ENCODE peak calls at places on chromosomes 12 and 14, in six cellular contexts. One of them, this sample, is unnamed.

GRCh38 chr12:71216725-71217579 is 59.2 kb upstream of the TSPAN8 start:
- DNase-seq in A549: peak; percentile 5
- DNase-seq in GM12878: no peak
- DNase-seq in K562: peak; percentile 27
- DNase-seq in endothelial cell of umbilical vein: peak; percentile 34
- DNase-seq in HepG2: peak; percentile 28
- DNase-seq in this sample: peak; percentile 44

GRCh38 chr14:26448181-26448855 is 149.5 kb downstream of the NOVA1 start:
- DNase-seq in A549: no peak
- DNase-seq in GM12878: no peak
- DNase-seq in K562: no peak
- DNase-seq in endothelial cell of umbilical vein: no peak
- DNase-seq in HepG2: no peak
- DNase-seq in this sample: no peak

GRCh38 chr12:112169966-112170365 is 44.6 kb downstream of the TRAFD1 start:
- DNase-seq in A549: no peak
- DNase-seq in GM12878: no peak
- DNase-seq in K562: no peak
- DNase-seq in endothelial cell of umbilical vein: no peak
- DNase-seq in HepG2: no peak
- DNase-seq in this sample: no peak

GRCh38 chr12:46358791-46359666 is 13.5 kb downstream of the SLC38A2 start:
- DNase-seq in A549: no peak
- DNase-seq in GM12878: no peak
- DNase-seq in K562: no peak
- DNase-seq in endothelial cell of umbilical vein: no peak
- DNase-seq in HepG2: no peak
- DNase-seq in this sample: no peak

GRCh38 chr14:61472025-61472672 is 150.8 kb downstream of the PRKCH start:
- DNase-seq in A549: peak; percentile 65
- DNase-seq in GM12878: no peak
- DNase-seq in K562: no peak
- DNase-seq in endothelial cell of umbilical vein: peak; percentile 96
- DNase-seq in HepG2: peak; percentile 90
- DNase-seq in this sample: peak; percentile 90

GRCh38 chr12:67483871-67484554 is 164.5 kb upstream of the DYRK2 start:
- DNase-seq in A549: no peak
- DNase-seq in GM12878: peak; percentile 19
- DNase-seq in K562: no peak
- DNase-seq in endothelial cell of umbilical vein: no peak
- DNase-seq in HepG2: no peak
- DNase-seq in this sample: no peak

GRCh38 chr12:65823481-65824313 is 586 bp upstream of the HMGA2 start:
- DNase-seq in A549: peak; percentile 53
- DNase-seq in GM12878: no peak
- DNase-seq in K562: no peak
- DNase-seq in endothelial cell of umbilical vein: peak; percentile 60
- DNase-seq in HepG2: peak; percentile 76
- DNase-seq in this sample: peak; percentile 74

GRCh38 chr12:94643585-94643984 is 6.8 kb downstream of the TMCC3 start:
- DNase-seq in A549: no peak
- DNase-seq in GM12878: no peak
- DNase-seq in K562: no peak
- DNase-seq in endothelial cell of umbilical vein: no peak
- DNase-seq in HepG2: no peak
- DNase-seq in this sample: peak; percentile 45

GRCh38 chr12:89351489-89352241 is 636 bp downstream of the DUSP6 start:
- DNase-seq in A549: peak; percentile 32
- DNase-seq in GM12878: no peak
- DNase-seq in K562: no peak
- DNase-seq in endothelial cell of umbilical vein: no peak
- DNase-seq in HepG2: no peak
- DNase-seq in this sample: no peak

GRCh38 chr14:56002876-56003625 is 115.2 kb upstream of the PELI2 start:
- DNase-seq in A549: no peak
- DNase-seq in GM12878: peak; percentile 19
- DNase-seq in K562: no peak
- DNase-seq in endothelial cell of umbilical vein: no peak
- DNase-seq in HepG2: no peak
- DNase-seq in this sample: no peak

GRCh38 chr14:79568566-79568965 is 642.7 kb downstream of the DIO2 start:
- DNase-seq in A549: no peak
- DNase-seq in GM12878: no peak
- DNase-seq in K562: no peak
- DNase-seq in endothelial cell of umbilical vein: no peak
- DNase-seq in HepG2: no peak
- DNase-seq in this sample: no peak

GRCh38 chr12:131055093-131055465 is 101.4 kb downstream of the ADGRD1 start:
- DNase-seq in A549: no peak
- DNase-seq in GM12878: no peak
- DNase-seq in K562: no peak
- DNase-seq in endothelial cell of umbilical vein: no peak
- DNase-seq in HepG2: no peak
- DNase-seq in this sample: no peak

DNA sequence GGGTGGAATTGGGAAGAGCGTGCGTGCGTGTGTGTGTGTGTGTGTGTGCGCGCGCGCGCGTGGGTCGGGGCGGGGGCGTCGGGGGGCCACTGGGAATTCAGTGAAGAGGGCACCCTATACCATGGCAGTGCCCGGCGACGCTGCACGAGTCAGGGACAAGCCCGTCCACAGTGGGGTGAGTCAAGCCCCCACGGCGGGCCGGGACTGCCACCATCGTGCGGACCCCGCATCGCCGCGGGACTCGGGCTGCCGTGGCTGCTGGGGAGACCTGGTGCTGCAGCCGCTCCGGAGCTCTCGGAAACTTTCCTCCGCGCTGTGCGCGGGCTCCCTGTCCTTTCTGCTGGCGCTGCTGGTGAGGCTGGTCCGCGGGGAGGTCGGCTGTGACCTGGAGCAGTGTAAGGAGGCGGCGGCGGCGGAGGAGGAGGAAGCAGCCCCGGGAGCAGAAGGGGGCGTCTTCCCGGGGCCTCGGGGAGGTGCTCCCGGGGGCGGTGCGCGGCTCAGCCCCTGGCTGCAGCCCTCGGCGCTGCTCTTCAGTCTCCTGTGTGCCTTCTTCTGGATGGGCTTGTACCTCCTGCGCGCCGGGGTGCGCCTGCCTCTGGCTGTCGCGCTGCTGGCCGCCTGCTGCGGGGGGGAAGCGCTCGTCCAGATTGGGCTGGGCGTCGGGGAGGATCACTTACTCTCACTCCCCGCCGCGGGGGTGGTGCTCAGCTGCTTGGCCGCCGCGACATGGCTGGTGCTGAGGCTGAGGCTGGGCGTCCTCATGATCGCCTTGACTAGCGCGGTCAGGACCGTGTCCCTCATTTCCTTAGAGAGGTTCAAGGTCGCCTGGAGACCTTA is 1.0 kb downstream of the PDE3A start:
- DNase-seq in A549: peak; percentile 21
- DNase-seq in GM12878: no peak
- DNase-seq in K562: no peak
- DNase-seq in endothelial cell of umbilical vein: peak; percentile 85
- DNase-seq in HepG2: no peak
- DNase-seq in this sample: peak; percentile 85
- TF ChIP-seq POLR2A in A549: peak; percentile 50
- TF ChIP-seq POLR2A in GM12878: no peak
- TF ChIP-seq POLR2A in K562: no peak
- TF ChIP-seq POLR2A in endothelial cell of umbilical vein: peak; percentile 71
- TF ChIP-seq POLR2A in HepG2: no peak
- TF ChIP-seq POLR2A in this sample: no peak

GRCh38 chr12:92604786-92605185 is 98.0 kb upstream of the PLEKHG7 start:
- DNase-seq in A549: no peak
- DNase-seq in GM12878: no peak
- DNase-seq in K562: no peak
- DNase-seq in endothelial cell of umbilical vein: no peak
- DNase-seq in HepG2: no peak
- DNase-seq in this sample: no peak

GRCh38 chr12:92602930-92603623 is 99.7 kb upstream of the PLEKHG7 start:
- DNase-seq in A549: no peak
- DNase-seq in GM12878: no peak
- DNase-seq in K562: no peak
- DNase-seq in endothelial cell of umbilical vein: no peak
- DNase-seq in HepG2: no peak
- DNase-seq in this sample: no peak

GRCh38 chr12:92602476-92602875 is 100.3 kb upstream of the PLEKHG7 start:
- DNase-seq in A549: no peak
- DNase-seq in GM12878: no peak
- DNase-seq in K562: no peak
- DNase-seq in endothelial cell of umbilical vein: peak; percentile 41
- DNase-seq in HepG2: no peak
- DNase-seq in this sample: no peak

GRCh38 chr12:92605621-92606170 is 97.1 kb upstream of the PLEKHG7 start:
- DNase-seq in A549: no peak
- DNase-seq in GM12878: no peak
- DNase-seq in K562: no peak
- DNase-seq in endothelial cell of umbilical vein: no peak
- DNase-seq in HepG2: no peak
- DNase-seq in this sample: no peak

DNA sequence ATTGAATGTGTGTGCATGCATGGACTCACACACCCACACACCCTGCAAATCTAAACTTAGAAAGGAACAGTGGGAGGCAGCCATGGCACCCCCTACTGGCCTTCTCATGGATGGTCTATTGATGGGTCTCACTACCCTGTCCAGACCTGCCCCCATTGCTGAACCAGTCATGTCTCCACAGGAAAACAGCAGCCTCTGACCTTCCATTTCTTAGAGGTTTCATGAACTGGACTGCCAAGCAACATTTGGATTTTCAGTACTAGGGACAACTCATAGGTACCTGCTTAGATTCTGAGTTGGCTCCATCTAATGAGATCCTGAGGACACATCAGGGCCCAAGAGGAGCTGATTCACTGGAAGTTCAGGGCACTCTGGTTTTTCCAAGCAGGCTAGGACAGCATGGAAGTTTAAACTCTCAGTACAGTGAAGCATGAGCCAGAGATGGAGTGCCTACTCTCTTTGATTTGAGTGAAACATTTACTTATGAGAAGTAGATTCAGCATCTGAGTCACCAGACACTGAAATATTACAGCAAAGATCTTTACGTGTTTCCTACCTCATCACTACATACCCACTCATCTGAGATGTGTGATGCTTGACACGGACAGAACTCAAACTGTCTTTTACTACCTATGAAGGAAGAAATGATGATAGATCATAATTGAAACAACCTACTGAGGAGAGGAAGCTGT is 98.9 kb upstream of the PLEKHG7 start:
- DNase-seq in A549: no peak
- DNase-seq in GM12878: no peak
- DNase-seq in K562: no peak
- DNase-seq in endothelial cell of umbilical vein: no peak
- DNase-seq in HepG2: no peak
- DNase-seq in this sample: no peak
- TF ChIP-seq MYC in A549: no peak
- TF ChIP-seq MYC in GM12878: no peak
- TF ChIP-seq MYC in K562: no peak
- TF ChIP-seq MYC in endothelial cell of umbilical vein: no peak
- TF ChIP-seq MYC in HepG2: no peak
- TF ChIP-seq MYC in this sample: no peak

DNA sequence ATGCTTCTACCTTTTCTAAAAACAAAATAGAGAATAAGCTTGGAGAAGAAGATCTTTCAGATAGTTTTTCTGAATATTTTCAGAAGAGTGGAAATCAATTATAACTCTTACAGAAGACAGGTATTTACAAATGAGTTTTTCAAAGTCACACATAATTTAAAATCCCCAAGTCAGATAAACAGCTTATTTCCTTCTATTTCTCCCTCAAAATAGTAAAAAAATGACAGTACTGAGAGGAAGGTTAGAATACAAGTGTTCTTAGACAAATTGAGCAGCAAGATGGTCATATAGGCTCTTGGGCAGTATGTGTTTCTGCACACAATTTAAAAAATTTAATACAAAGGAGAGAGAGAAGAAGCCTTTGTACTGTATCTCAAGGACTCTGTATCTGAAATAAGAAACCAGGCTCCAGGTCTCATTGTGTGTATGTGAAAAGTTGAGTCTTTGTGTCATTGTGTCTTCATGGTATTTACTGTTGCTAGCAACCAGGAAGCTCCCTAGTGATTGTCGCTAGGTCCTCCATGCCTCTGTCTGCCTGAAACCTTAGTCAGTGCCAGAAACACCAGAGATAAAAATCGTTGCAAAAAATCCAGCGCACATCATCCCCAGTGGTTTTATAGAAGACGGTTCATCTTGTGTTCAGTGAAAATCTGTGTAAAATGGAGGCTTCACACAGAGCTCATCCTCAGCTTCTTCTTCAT is 12.9 kb upstream of the TUBA1A start:
- DNase-seq in A549: no peak
- DNase-seq in GM12878: no peak
- DNase-seq in K562: no peak
- DNase-seq in endothelial cell of umbilical vein: peak; percentile 81
- DNase-seq in HepG2: no peak
- DNase-seq in this sample: peak; percentile 40
- TF ChIP-seq POLR2A in A549: no peak
- TF ChIP-seq POLR2A in GM12878: no peak
- TF ChIP-seq POLR2A in K562: no peak
- TF ChIP-seq POLR2A in endothelial cell of umbilical vein: no peak
- TF ChIP-seq POLR2A in HepG2: no peak
- TF ChIP-seq POLR2A in this sample: no peak

GRCh38 chr14:70047598-70048312 is 141.0 kb downstream of the SLC8A3 start:
- DNase-seq in A549: peak; percentile 67
- DNase-seq in GM12878: no peak
- DNase-seq in K562: no peak
- DNase-seq in endothelial cell of umbilical vein: no peak
- DNase-seq in HepG2: peak; percentile 94
- DNase-seq in this sample: no peak

GRCh38 chr14:70045296-70045695 is 143.5 kb downstream of the SLC8A3 start:
- DNase-seq in A549: no peak
- DNase-seq in GM12878: no peak
- DNase-seq in K562: no peak
- DNase-seq in endothelial cell of umbilical vein: no peak
- DNase-seq in HepG2: no peak
- DNase-seq in this sample: no peak

GRCh38 chr14:70048313-70048654 is 140.5 kb downstream of the SLC8A3 start:
- DNase-seq in A549: no peak
- DNase-seq in GM12878: no peak
- DNase-seq in K562: no peak
- DNase-seq in endothelial cell of umbilical vein: no peak
- DNase-seq in HepG2: no peak
- DNase-seq in this sample: no peak

DNA sequence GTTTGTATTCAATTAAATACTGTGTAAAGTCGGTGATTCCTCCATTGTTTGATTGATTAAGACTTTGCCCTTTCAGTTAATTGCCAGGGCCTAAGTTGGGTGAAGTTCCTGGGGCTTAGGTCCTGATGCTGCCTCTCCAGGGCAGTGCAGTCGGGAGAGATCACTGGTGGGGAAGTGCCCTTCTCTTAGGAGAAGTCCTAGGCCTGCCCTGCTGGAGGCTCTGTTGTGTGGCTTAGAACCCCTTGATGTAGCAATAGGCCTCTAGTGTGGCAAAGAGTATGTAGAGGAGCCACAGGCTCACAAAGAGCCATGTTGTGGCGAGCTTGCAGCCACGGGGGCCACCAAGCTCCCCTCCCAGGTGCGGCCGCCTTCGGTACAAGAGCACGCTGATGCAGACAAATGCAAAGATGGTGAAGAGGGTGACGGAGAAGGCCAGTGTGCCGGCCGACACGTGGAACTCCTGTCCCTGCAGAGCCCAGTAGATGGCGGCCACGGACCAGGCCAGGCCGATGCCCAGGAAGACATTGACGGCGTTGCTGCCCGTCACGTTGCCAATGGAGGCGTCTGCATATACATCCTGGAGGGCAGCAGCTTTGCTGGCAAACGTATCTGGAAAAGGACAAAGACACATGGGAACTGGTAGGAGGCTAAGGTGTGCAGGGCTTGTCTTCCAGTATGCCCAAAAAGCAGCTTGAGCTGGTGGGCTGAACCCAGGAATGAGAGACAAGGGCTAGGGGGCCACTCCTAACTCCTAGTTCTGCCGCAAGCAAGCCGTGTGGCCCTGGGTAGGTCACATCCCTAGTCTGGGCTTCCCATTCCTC is 142.8 kb downstream of the SLC8A3 start:
- DNase-seq in A549: peak; percentile 71
- DNase-seq in GM12878: no peak
- DNase-seq in K562: peak; percentile 37
- DNase-seq in endothelial cell of umbilical vein: peak; percentile 56
- DNase-seq in HepG2: peak; percentile 73
- DNase-seq in this sample: peak; percentile 70
- TF ChIP-seq MYC in A549: peak; percentile 91
- TF ChIP-seq MYC in GM12878: no peak
- TF ChIP-seq MYC in K562: peak; percentile 51
- TF ChIP-seq MYC in endothelial cell of umbilical vein: peak; percentile 49
- TF ChIP-seq MYC in HepG2: peak; percentile 99
- TF ChIP-seq MYC in this sample: peak; percentile 76